ENCODE peak calls at places on chromosomes 12 and 14, in eight cellular contexts. I is neuronal stem cell, H is anterior cingulate cortex, V is Calu3, M is lower lobe of right lung, K is spleen, T is ELR, L is right lobe of liver. D is an unnamed sample.

GRCh38 chr14:86168376-86168775 is 638.4 kb downstream of the FLRT2 start:
- DNase-seq in L (no peak), I (no peak), T (no peak), V (no peak), H (no peak), K (no peak), M (no peak), D (no peak)

GRCh38 chr12:76158518-76159321 is 74.2 kb upstream of the NAP1L1 start:
- DNase-seq in V (peak), K (no peak), M (no peak), L (no peak), T (peak), H (peak), I (peak), D (peak)

GRCh38 chr12:85356596-85357385 is 76.8 kb downstream of the ALX1 start:
- DNase-seq in T (peak), L (no peak), V (no peak), M (no peak), H (no peak), I (no peak), K (no peak), D (no peak)

GRCh38 chr12:27521066-27521465 is 2.9 kb upstream of the PPFIBP1 start:
- DNase-seq in I (no peak), L (no peak), T (no peak), M (no peak), K (no peak), H (no peak), V (no peak), D (no peak)

GRCh38 chr12:100797786-100798580 is 3.4 kb downstream of the ANO4 start:
- DNase-seq in V (no peak), I (no peak), H (no peak), K (no peak), M (no peak), L (no peak), T (no peak), D (no peak)

GRCh38 chr12:120944645-120945217 is 33.6 kb upstream of the HNF1A start:
- DNase-seq in T (peak), H (no peak), K (peak), L (peak), V (peak), M (peak), I (peak), D (peak)

GRCh38 chr12:5624873-5625272 is 193.0 kb downstream of the NTF3 start:
- DNase-seq in L (no peak), H (no peak), I (no peak), K (no peak), T (no peak), M (no peak), V (no peak), D (no peak)

GRCh38 chr14:89851031-89851430 is 103.5 kb downstream of the EFCAB11 start:
- DNase-seq in M (no peak), L (no peak), H (no peak), V (no peak), T (no peak), I (no peak), K (no peak), D (no peak)

GRCh38 chr12:121748571-121749265 is 36.2 kb downstream of the TMEM120B start:
- DNase-seq in L (peak), V (peak), M (no peak), I (no peak), H (no peak), K (no peak), T (peak), D (no peak)

GRCh38 chr12:104359216-104359615 is 55.7 kb downstream of the EID3 start:
- DNase-seq in M (no peak), I (no peak), H (no peak), K (no peak), L (no peak), V (no peak), T (no peak), D (no peak)

GRCh38 chr12:46373303-46374182 is 970 bp upstream of the SLC38A2 start:
- DNase-seq in T (peak), K (peak), I (peak), L (peak), H (peak), V (peak), M (peak), D (peak)

GRCh38 chr14:38721822-38722431 is 381.1 kb downstream of the SEC23A start:
- DNase-seq in M (no peak), T (peak), L (peak), I (peak), H (peak), K (no peak), V (peak), D (peak)

GRCh38 chr12:75389061-75389460 is 1.8 kb upstream of the GLIPR1L2 start:
- DNase-seq in L (no peak), M (no peak), T (peak), H (no peak), K (no peak), V (peak), I (no peak), D (no peak)

GRCh38 chr14:101077511-101078074 is 174.1 kb upstream of the RTL1 start:
- DNase-seq in K (peak), T (no peak), I (peak), H (no peak), L (no peak), V (no peak), M (no peak), D (no peak)

GRCh38 chr12:89708793-89709156 is at the start of gene ATP2B1:
- DNase-seq in H (peak), V (peak), M (peak), I (peak), T (peak), K (peak), L (peak), D (peak)

GRCh38 chr14:23450376-23450775 is 14.9 kb upstream of the MYH7 start:
- DNase-seq in K (no peak), I (no peak), H (no peak), L (no peak), V (no peak), M (no peak), T (no peak), D (no peak)

GRCh38 chr12:75870878-75871277 is 160.7 kb downstream of the PHLDA1 start:
- DNase-seq in V (no peak), M (no peak), T (peak), L (no peak), K (no peak), H (no peak), I (no peak), D (no peak)

GRCh38 chr14:36130186-36130585 is 46.3 kb downstream of the PTCSC3 start:
- DNase-seq in K (no peak), L (no peak), V (no peak), M (no peak), H (no peak), T (no peak), I (no peak), D (no peak)

GRCh38 chr14:77804592-77804991 is 4.7 kb downstream of the ADCK1 start:
- DNase-seq in I (no peak), V (peak), L (no peak), T (peak), K (no peak), M (no peak), H (no peak), D (peak)

GRCh38 chr12:121789800-121790748 is 3.4 kb downstream of the RHOF start:
- DNase-seq in I (no peak), L (peak), T (peak), K (peak), V (peak), M (peak), H (no peak), D (peak)

GRCh38 chr12:72278894-72279293 is 6.7 kb downstream of the TRHDE start:
- DNase-seq in T (no peak), I (no peak), V (no peak), K (no peak), H (no peak), L (no peak), M (no peak), D (no peak)

GRCh38 chr12:129911437-129912049 is 7.7 kb upstream of the TMEM132D start:
- DNase-seq in T (peak), I (peak), L (peak), K (no peak), V (peak), M (peak), H (peak), D (peak)

GRCh38 chr14:23366163-23366921 is 1.4 kb upstream of the EFS start:
- DNase-seq in V (no peak), L (no peak), T (peak), I (peak), H (peak), K (peak), M (peak), D (peak)

GRCh38 chr14:65790185-65790815 is 377.8 kb downstream of the FUT8 start:
- DNase-seq in K (no peak), M (no peak), H (no peak), I (no peak), L (no peak), V (no peak), T (no peak), D (no peak)

GRCh38 chr12:32516230-32516629 is 116.9 kb downstream of the FGD4 start:
- DNase-seq in I (no peak), M (no peak), L (no peak), V (no peak), T (no peak), K (no peak), H (no peak), D (no peak)